ENCODE peak calls at places on chromosomes 1 and 21, in six cellular contexts. J, B, F, P, X and E are unnamed samples.

GRCh38 chr1:244865028-244865371 is 657 bp upstream of the HNRNPU start:
- DNase-seq in J (peak; percentile 43), B (peak; percentile 37), F (peak; percentile 44), P (peak; percentile 38), X (no peak), E (peak; percentile 40)

GRCh38 chr1:147722114-147722513 is 38.3 kb downstream of the GJA5 start:
- DNase-seq in J (peak; percentile 13), B (no peak), F (no peak), P (no peak), X (no peak), E (no peak)

GRCh38 chr1:244349103-244349531 is 102.6 kb downstream of the ADSS2 start:
- DNase-seq in J (no peak), B (peak; percentile 94), F (no peak), P (peak; percentile 25), X (no peak), E (no peak)

GRCh38 chr1:47708658-47709301 is 270.9 kb downstream of the FOXD2 start:
- DNase-seq in J (peak; percentile 88), B (peak; percentile 14), F (peak; percentile 47), P (no peak), X (no peak), E (no peak)

GRCh38 chr1:192951961-192952460 is 107.1 kb downstream of the UCHL5 start:
- DNase-seq in J (no peak), B (peak; percentile 98), F (peak; percentile 10), P (peak; percentile 54), X (peak; percentile 40), E (no peak)

GRCh38 chr1:21022279-21023040 is 154.2 kb downstream of the EIF4G3 start:
- DNase-seq in J (no peak), B (peak; percentile 99), F (peak; percentile 63), P (peak; percentile 83), X (peak; percentile 99), E (no peak)

GRCh38 chr1:157932082-157932481 is 61.4 kb upstream of the KIRREL1 start:
- DNase-seq in J (no peak), B (peak; percentile 34), F (no peak), P (no peak), X (peak; percentile 42), E (no peak)

GRCh38 chr21:45421071-45421845 is 16.3 kb downstream of the COL18A1 start:
- DNase-seq in J (no peak), B (no peak), F (peak; percentile 67), P (no peak), X (no peak), E (peak; percentile 77)

GRCh38 chr1:242788771-242789170 is 264.3 kb upstream of the PLD5 start:
- DNase-seq in J (no peak), B (no peak), F (no peak), P (no peak), X (no peak), E (no peak)

GRCh38 chr21:34827445-34828235 is 158.8 kb downstream of the CLIC6 start:
- DNase-seq in J (no peak), B (no peak), F (no peak), P (no peak), X (no peak), E (no peak)

GRCh38 chr1:51215169-51215568 is 20.9 kb upstream of the RNF11 start:
- DNase-seq in J (no peak), B (peak; percentile 41), F (no peak), P (no peak), X (no peak), E (no peak)

GRCh38 chr1:147611021-147611426 is 59.3 kb downstream of the ACP6 start:
- DNase-seq in J (no peak), B (no peak), F (no peak), P (no peak), X (no peak), E (no peak)

GRCh38 chr1:236091933-236092318 is 27.0 kb upstream of the NID1 start:
- DNase-seq in J (no peak), B (no peak), F (no peak), P (no peak), X (no peak), E (no peak)

GRCh38 chr1:57380923-57381322 is 42.9 kb downstream of the DAB1 start:
- DNase-seq in J (no peak), B (no peak), F (no peak), P (no peak), X (no peak), E (no peak)

GRCh38 chr1:58358311-58358710 is 188.2 kb downstream of the OMA1 start:
- DNase-seq in J (no peak), B (no peak), F (no peak), P (peak; percentile 59), X (peak; percentile 12), E (no peak)

GRCh38 chr21:38813143-38813542 is 7.4 kb downstream of the ETS2 start:
- DNase-seq in J (no peak), B (no peak), F (no peak), P (no peak), X (no peak), E (no peak)

GRCh38 chr1:61606448-61607312 is 118.3 kb downstream of the TM2D1 start:
- DNase-seq in J (no peak), B (peak; percentile 39), F (peak; percentile 28), P (peak; percentile 60), X (no peak), E (no peak)

GRCh38 chr1:16249838-16250241 is 12.9 kb upstream of the CPLANE2 start:
- DNase-seq in J (no peak), B (peak; percentile 64), F (peak; percentile 30), P (peak; percentile 87), X (no peak), E (no peak)

GRCh38 chr1:111704776-111705175 is 34.4 kb downstream of the INKA2 start:
- DNase-seq in J (no peak), B (peak; percentile 22), F (no peak), P (no peak), X (no peak), E (no peak)

GRCh38 chr1:227707807-227708206 is 27.3 kb downstream of the JMJD4 start:
- DNase-seq in J (no peak), B (no peak), F (no peak), P (no peak), X (no peak), E (no peak)

GRCh38 chr21:44684483-44684882 is 2.5 kb upstream of the KRTAP12-1 start:
- DNase-seq in J (no peak), B (no peak), F (no peak), P (no peak), X (no peak), E (no peak)

GRCh38 chr1:29002792-29003191 is 88.4 kb downstream of the EPB41 start:
- DNase-seq in J (no peak), B (no peak), F (no peak), P (no peak), X (no peak), E (no peak)

GRCh38 chr21:33640697-33641338 is 723 bp downstream of the CRYZL1 start:
- DNase-seq in J (peak; percentile 43), B (peak; percentile 36), F (peak; percentile 23), P (peak; percentile 19), X (no peak), E (no peak)

GRCh38 chr1:158998037-158998780 is 11.5 kb upstream of the IFI16 start:
- DNase-seq in J (no peak), B (no peak), F (no peak), P (no peak), X (no peak), E (no peak)

GRCh38 chr1:84855168-84855567 is 37.8 kb downstream of the LPAR3 start:
- DNase-seq in J (no peak), B (peak; percentile 36), F (no peak), P (no peak), X (no peak), E (no peak)

GRCh38 chr1:9825101-9826074 is 1.6 kb upstream of the CLSTN1 start:
- DNase-seq in J (peak; percentile 39), B (peak; percentile 75), F (peak; percentile 90), P (peak; percentile 84), X (peak; percentile 75), E (no peak)

DNA sequence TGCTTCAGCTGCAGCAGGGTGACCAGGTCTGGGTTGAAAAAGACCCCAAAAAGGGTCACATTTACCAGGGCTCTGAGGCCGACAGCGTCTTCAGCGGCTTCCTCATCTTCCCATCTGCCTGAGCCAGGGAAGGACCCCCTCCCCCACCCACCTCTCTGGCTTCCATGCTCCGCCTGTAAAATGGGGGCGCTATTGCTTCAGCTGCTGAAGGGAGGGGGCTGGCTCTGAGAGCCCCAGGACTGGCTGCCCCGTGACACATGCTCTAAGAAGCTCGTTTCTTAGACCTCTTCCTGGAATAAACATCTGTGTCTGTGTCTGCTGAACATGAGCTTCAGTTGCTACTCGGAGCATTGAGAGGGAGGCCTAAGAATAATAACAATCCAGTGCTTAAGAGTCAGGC is 2.9 kb downstream of the C1QA start:
- DNase-seq in J (peak; percentile 72), B (peak; percentile 62), F (peak; percentile 26), P (no peak), X (no peak), E (no peak)
- TF ChIP-seq CTCF in J (peak; percentile 43), B (no peak), F (no peak), P (no peak), X (peak; percentile 13), E (no peak)

DNA sequence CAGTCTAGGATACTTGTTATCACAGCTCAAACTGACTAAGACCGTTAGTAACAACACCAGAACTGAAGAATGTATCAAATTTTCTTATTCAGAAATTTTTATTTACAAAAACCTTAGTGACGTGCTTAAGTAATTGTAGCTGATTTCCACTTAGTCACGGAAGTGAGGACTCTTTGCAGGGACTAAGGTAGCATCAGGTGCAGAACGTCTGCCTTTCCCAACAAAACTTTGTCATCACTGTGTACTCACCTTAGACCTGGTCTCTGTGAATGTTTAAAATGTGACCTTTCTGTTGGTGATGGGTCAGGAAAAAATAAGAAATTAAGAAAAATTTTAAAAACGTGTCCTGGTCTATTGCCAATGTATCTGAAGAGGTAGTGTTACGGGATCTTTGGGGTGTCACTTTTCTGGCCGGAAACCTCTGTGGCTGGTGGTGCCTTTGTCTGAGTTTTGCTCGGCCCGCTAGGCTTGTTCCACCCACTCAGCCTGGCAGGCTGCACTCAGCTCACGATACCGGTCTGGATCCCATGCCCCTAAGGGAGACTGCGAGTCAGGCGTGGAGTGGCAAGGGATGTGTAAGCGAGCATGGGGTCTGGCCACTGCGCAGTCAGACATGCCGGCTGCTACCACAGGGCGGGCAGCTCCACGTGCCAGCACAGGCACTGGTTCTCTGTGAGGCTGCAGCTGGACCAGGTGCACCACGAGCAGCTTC is 24.1 kb upstream of the LRRC8C start:
- DNase-seq in J (no peak), B (no peak), F (peak; percentile 14), P (no peak), X (no peak), E (no peak)
- H3K4me3 ChIP-seq in J (no peak overlapping the region), B (no peak overlapping the region), F (no peak overlapping the region), P (no peak overlapping the region), X (no peak overlapping the region), E (no peak overlapping the region)

GRCh38 chr1:207654320-207654719 is 9.4 kb downstream of the CR1L start:
- DNase-seq in J (no peak), B (no peak), F (no peak), P (no peak), X (no peak), E (no peak)
- TF ChIP-seq CTCF in J (peak; percentile 24), B (no peak), F (no peak), P (no peak), X (peak; percentile 22), E (no peak)

GRCh38 chr1:225426395-225427248 is 1.2 kb downstream of the LBR start:
- DNase-seq in J (peak; percentile 49), B (peak; percentile 25), F (peak; percentile 53), P (peak; percentile 45), X (no peak), E (no peak)
- H3K4me3 ChIP-seq in J (peak overlapping the region; percentile 86), B (peak overlapping the region; percentile 90), F (peak overlapping the region; percentile 96), P (peak overlapping the region; percentile 71), X (peak overlapping the region; percentile 86), E (peak overlapping the region; percentile 91)